ENCODE peak calls at places on chromosomes 7 and 10, in five cellular contexts. K, C, V, T and R are unnamed samples.

GRCh38 chr7:1431226-1431625 is 28.0 kb downstream of the MICALL2 start:
- ATAC-seq in T (peak; percentile 25), K (peak; percentile 42), V (no peak), C (no peak), R (no peak)

GRCh38 chr10:5606864-5607263 is 59.5 kb downstream of the ASB13 start:
- ATAC-seq in V (no peak), T (peak; percentile 56), C (no peak), K (no peak), R (no peak)

GRCh38 chr10:14008648-14009072 is 322.1 kb downstream of the FRMD4A start:
- ATAC-seq in K (no peak), V (no peak), T (no peak), C (no peak), R (no peak)

GRCh38 chr10:48751730-48752129 is 67.1 kb downstream of the WDFY4 start:
- ATAC-seq in V (no peak), K (no peak), T (peak; percentile 29), C (peak; percentile 14), R (no peak)

GRCh38 chr7:112638675-112639400 is 151.4 kb downstream of the TMEM168 start:
- ATAC-seq in C (peak; percentile 49), K (no peak), T (no peak), V (no peak), R (no peak)

GRCh38 chr7:49768254-49768653 is 5.2 kb upstream of the VWC2 start:
- ATAC-seq in V (no peak), K (no peak), C (no peak), T (no peak), R (no peak)

GRCh38 chr7:75655536-75655935 is 83.2 kb downstream of the HIP1 start:
- ATAC-seq in C (no peak), K (no peak), V (no peak), T (no peak), R (no peak)

GRCh38 chr10:35409094-35409582 is 72.8 kb downstream of the CCNY start:
- ATAC-seq in T (no peak), V (peak; percentile 73), C (peak; percentile 59), K (no peak), R (peak; percentile 66)

GRCh38 chr10:129853236-129853946 is 110.7 kb downstream of the EBF3 start:
- ATAC-seq in C (no peak), V (no peak), K (peak; percentile 57), T (no peak), R (no peak)

GRCh38 chr7:99365318-99366141 is 9.0 kb upstream of the ARPC1B start:
- ATAC-seq in C (peak; percentile 96), V (peak; percentile 79), T (peak; percentile 89), K (peak; percentile 95), R (peak; percentile 58)

GRCh38 chr10:87712913-87713616 is 53.4 kb downstream of the PAPSS2 start:
- ATAC-seq in K (no peak), V (no peak), T (no peak), C (no peak), R (no peak)

GRCh38 chr10:6607778-6608177 is 27.7 kb upstream of the PRKCQ start:
- ATAC-seq in C (no peak), K (no peak), V (no peak), T (no peak), R (no peak)

GRCh38 chr10:78176320-78177012 is 142.8 kb downstream of the RPS24 start:
- ATAC-seq in C (no peak), V (no peak), T (no peak), K (peak; percentile 77), R (no peak)

GRCh38 chr10:34794835-34795234 is 20.3 kb downstream of the PARD3 start:
- ATAC-seq in T (no peak), V (no peak), K (no peak), C (no peak), R (no peak)

GRCh38 chr7:143290293-143290692 is 2.1 kb downstream of the CASP2 start:
- ATAC-seq in C (no peak), K (no peak), V (no peak), T (no peak), R (no peak)

GRCh38 chr10:60848126-60848525 is 69.8 kb downstream of the CDK1 start:
- ATAC-seq in T (no peak), K (no peak), V (no peak), C (no peak), R (peak; percentile 64)

GRCh38 chr7:114405427-114405826 is 9.2 kb upstream of the FOXP2 start:
- ATAC-seq in C (peak; percentile 92), V (no peak), K (peak; percentile 86), T (no peak), R (peak; percentile 46)

DNA sequence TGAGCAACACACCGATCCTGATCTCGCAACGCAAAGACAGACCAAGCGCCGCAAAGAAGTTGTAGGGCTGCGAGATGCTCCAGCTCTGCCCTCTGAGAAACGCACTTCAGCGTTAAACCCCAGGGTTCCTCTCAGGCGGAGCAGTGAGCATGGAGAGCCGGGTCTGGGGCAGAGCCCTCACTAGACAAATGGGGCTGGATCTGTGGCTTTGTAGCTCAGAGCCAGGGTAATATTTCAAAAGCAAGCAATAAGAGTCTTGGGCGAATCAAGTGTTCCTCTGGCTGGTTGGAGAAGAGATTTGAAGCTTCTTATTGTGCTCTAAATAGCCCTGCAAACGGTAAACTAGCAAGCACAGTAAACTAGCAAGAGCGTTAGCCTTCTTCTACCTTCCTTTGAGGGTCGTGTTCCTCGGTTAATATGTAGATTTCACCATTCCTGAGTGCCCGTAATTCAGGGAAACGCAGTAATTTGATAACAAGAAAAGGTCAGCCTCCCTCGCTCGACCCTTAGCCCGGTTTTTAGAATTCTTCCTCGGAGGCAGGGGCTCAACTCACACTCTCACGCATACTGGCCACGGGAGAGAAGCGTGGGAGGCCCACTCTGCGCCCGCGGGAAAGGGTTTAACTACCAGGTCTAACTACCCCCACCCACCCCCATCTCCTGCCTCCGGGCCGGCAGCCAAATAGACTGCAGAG is 6.7 kb downstream of the SKAP2 start:
- ATAC-seq in C (peak; percentile 78), V (peak; percentile 70), T (peak; percentile 39), K (peak; percentile 83), R (peak; percentile 35)
- H3K4me3 ChIP-seq in C (peak overlapping the region; percentile 61), V (peak overlapping the region; percentile 37), T (no peak overlapping the region), K (peak overlapping the region; percentile 56), R (peak overlapping the region; percentile 23)

GRCh38 chr7:28761485-28761884 is 196.6 kb downstream of the TRIL start:
- ATAC-seq in T (no peak), V (no peak), K (no peak), C (no peak), R (no peak)

GRCh38 chr7:28755255-28755654 is 202.9 kb downstream of the TRIL start:
- ATAC-seq in T (no peak), K (no peak), C (no peak), V (no peak), R (peak; percentile 86)

GRCh38 chr7:28754027-28754426 is 204.1 kb downstream of the TRIL start:
- ATAC-seq in C (peak; percentile 72), T (no peak), K (peak; percentile 63), V (no peak), R (no peak)

GRCh38 chr7:28758186-28758585 is 199.9 kb downstream of the TRIL start:
- ATAC-seq in V (no peak), C (no peak), T (no peak), K (no peak), R (no peak)

GRCh38 chr7:28759373-28760013 is 198.6 kb downstream of the TRIL start:
- ATAC-seq in C (no peak), V (no peak), K (no peak), T (no peak), R (no peak)
- TF ChIP-seq EP300 in C (no peak), V (no peak), K (no peak), T (no peak), R (no peak)

DNA sequence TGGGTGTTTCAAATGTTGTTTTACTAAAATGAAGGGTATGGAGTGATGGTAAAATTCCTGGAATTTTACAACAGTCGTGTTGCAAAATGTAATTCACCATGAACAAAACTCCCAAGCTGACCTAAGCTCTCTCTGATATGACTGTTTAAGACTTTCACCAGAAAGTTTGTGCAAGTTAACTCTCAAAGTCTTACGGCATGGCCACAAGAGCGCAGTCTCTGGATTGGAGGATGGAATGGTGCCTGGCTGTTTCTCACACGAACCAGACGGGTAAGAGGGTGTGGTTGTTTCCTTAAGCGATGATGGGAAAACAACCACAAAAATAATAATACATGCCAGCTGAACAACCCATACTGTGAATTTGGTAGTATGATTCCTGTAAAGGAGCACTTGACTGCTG is 662.5 kb downstream of the KCNMA1 start:
- ATAC-seq in V (no peak), T (no peak), K (no peak), C (no peak), R (no peak)
- H3K27me3 ChIP-seq in V (no peaks in the 10 kb centered on the region), T (peaks cover 12% of the 10 kb centered on the region), K (peaks cover 46% of the 10 kb centered on the region), C (no peaks in the 10 kb centered on the region), R (no peaks in the 10 kb centered on the region)

GRCh38 chr10:113960617-113961260 is 82.9 kb upstream of the ADRB1 start:
- ATAC-seq in V (peak; percentile 69), T (peak; percentile 41), K (peak; percentile 43), C (peak; percentile 74), R (no peak)
- H3K4me3 ChIP-seq in V (no peak overlapping the region), T (no peak overlapping the region), K (peak overlapping the region; percentile 34), C (no peak overlapping the region), R (no peak overlapping the region)

DNA sequence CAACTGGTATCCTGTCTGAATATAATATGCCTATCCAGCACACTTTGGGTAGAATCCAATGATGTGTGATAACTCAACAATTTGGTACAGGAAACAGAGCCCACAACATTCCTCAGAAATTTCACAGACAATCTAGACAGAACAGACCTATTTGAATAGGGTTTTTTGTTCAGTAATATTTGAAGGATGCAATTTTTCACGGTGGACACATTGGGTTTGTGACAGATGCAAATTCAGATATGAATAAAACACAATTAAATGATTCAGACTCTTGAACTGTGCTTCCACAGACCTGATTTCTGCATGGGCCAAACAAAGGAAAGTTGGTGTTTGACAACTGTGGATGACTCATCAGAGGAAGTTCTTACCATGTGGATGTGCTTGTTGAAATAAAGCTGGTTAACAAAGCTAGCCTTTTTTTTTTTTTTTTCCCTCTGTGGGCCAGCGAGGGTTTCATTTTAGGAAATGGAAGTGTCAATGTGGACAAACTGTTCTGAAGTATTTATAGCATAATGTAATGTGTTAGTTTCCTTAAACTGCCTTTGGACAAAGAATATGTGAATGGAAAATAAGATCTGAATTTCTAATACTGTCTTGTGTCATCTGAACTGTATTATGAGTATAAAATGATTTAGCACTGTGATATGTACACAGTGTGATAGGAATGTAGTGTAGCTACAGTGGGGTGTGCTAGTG is 43.2 kb upstream of the FAM133B start:
- ATAC-seq in C (peak; percentile 16), V (peak; percentile 72), K (peak; percentile 83), T (peak; percentile 69), R (peak; percentile 87)
- TF ChIP-seq EP300 in C (peak; percentile 60), V (peak; percentile 66), K (no peak), T (peak; percentile 44), R (no peak)

DNA sequence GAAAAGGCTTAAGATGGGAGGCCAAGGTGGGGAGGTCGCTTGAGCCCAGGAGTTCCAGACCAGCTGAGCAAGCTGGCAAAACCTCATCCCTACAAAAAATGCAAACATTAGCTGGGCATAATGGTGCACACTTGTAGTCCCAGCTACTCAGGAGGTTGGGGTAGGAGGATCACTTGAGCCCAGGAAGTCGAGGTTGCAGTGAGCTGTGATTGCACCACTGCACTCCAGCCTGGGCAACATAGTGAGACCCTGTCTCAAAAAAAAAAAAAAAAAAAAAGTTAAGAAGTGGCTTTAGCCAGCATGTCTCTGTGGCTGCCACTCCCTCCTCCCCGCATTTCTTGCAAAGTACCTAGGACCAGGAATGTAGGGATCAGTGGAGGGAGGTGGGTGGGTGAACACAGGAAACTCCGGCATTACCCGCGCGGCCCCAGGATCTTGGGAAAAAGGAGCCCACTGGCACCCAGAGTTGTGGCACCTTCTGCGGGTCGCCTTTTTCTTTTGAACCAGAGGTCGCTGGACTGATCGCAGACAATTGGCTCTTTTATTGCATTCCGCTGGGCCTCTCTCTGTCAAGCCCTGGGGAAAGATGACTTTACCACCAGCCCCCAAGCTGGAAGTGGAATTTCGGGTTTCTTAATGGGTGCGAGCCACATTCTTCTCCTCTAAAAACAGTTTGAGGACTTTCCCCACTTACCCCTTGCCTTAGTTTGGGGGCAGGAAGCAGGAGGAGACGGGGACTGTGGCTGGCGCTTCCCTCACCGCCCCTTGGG is 3.5 kb downstream of the VGF start:
- ATAC-seq in V (no peak), C (no peak), T (no peak), K (no peak), R (no peak)
- H3K27me3 ChIP-seq in V (peaks cover 20% of the 10 kb centered on the region), C (peaks cover 14% of the 10 kb centered on the region), T (peaks cover 15% of the 10 kb centered on the region), K (peaks cover 27% of the 10 kb centered on the region), R (peaks cover 84% of the 10 kb centered on the region)

GRCh38 chr10:44316922-44317215 is 68.0 kb downstream of the CXCL12 start:
- ATAC-seq in K (no peak), C (no peak), T (no peak), V (no peak), R (no peak)
- H3K4me3 ChIP-seq in K (no peak overlapping the region), C (no peak overlapping the region), T (no peak overlapping the region), V (no peak overlapping the region), R (no peak overlapping the region)